ENCODE peak calls at places on chromosomes 7 and 10, in six cellular contexts. F is psoas muscle, X is left ventricle myocardium inferior, L is OCI-LY7, H is Caco-2, W is IMR-90. V is an unnamed sample. For H3K4me1, the result is how much of the 10 kb centered on the place peaks cover.

GRCh38 chr7:150407588-150408392 is 28.7 kb downstream of the ZNF775 start:
- DNase-seq in F (no peak), L (no peak), W (no peak), H (no peak), X (no peak), V (no peak)

GRCh38 chr7:106041140-106041717 is 70.9 kb downstream of the SYPL1 start:
- DNase-seq in H (peak), W (peak), L (peak), X (no peak), F (no peak), V (peak)

GRCh38 chr10:70811881-70812280 is 3.9 kb upstream of the SGPL1 start:
- DNase-seq in W (no peak), F (no peak), L (no peak), H (no peak), X (no peak), V (no peak)

GRCh38 chr7:33669251-33669670 is 236.1 kb upstream of the BMPER start:
- DNase-seq in F (no peak), X (no peak), L (no peak), H (peak), W (no peak), V (no peak)

GRCh38 chr10:123635131-123635530 is 31.0 kb upstream of the GPR26 start:
- DNase-seq in F (no peak), H (no peak), X (no peak), L (no peak), W (no peak), V (no peak)

GRCh38 chr10:123287594-123288247 is 133.5 kb downstream of the BUB3 start:
- DNase-seq in W (peak), H (no peak), L (no peak), X (no peak), F (no peak), V (no peak)

GRCh38 chr7:44978511-44979366 is at the start of gene MYO1G:
- DNase-seq in F (peak), H (no peak), L (peak), W (no peak), X (peak), V (peak)

GRCh38 chr7:91228927-91229326 is 35.3 kb upstream of the FZD1 start:
- DNase-seq in L (no peak), W (peak), F (no peak), X (no peak), H (no peak), V (no peak)

GRCh38 chr10:125217986-125218675 is 57.8 kb upstream of the CTBP2 start:
- DNase-seq in F (no peak), H (no peak), X (no peak), L (no peak), W (peak), V (no peak)

GRCh38 chr10:110032801-110033723 is 25.3 kb downstream of the ADD3 start:
- DNase-seq in L (no peak), H (no peak), F (no peak), W (no peak), X (no peak), V (no peak)

GRCh38 chr10:36493511-36493880 is 631.9 kb upstream of the ANKRD30A start:
- DNase-seq in W (peak), X (no peak), F (no peak), H (no peak), L (no peak), V (no peak)

GRCh38 chr7:116583653-116584052 is 58.8 kb downstream of the CAV1 start:
- DNase-seq in F (no peak), L (peak), X (no peak), W (no peak), H (no peak), V (no peak)

GRCh38 chr10:112394475-112394875 is 20.6 kb downstream of the ACSL5 start:
- DNase-seq in F (no peak), W (no peak), H (peak), L (no peak), X (no peak), V (no peak)

GRCh38 chr10:52308251-52309031 is 5.6 kb upstream of the DKK1 start:
- DNase-seq in X (peak), F (peak), L (peak), H (peak), W (peak), V (no peak)

GRCh38 chr7:123682690-123683089 is 27.0 kb downstream of the LMOD2 start:
- DNase-seq in W (peak), H (peak), F (no peak), X (no peak), L (peak), V (peak)

GRCh38 chr10:132485391-132485790 is 52.2 kb upstream of the INPP5A start:
- DNase-seq in H (no peak), L (no peak), W (no peak), F (no peak), X (no peak), V (no peak)

GRCh38 chr10:127997937-127998336 is 91.0 kb downstream of the PTPRE start:
- DNase-seq in F (no peak), L (no peak), W (no peak), X (no peak), H (no peak), V (no peak)

GRCh38 chr10:71850745-71851629 is at the start of gene PSAP:
- DNase-seq in X (peak), W (peak), F (peak), H (peak), L (peak), V (peak)

GRCh38 chr7:4806983-4807625 is 31.7 kb downstream of the AP5Z1 start:
- DNase-seq in W (no peak), F (no peak), X (no peak), L (no peak), H (no peak), V (no peak)
- H3K4me1 ChIP-seq in W (under half), F (under half), X (under half), L (under half), H (under half), V (under half)

GRCh38 chr10:48236199-48236621 is 38.3 kb downstream of the FRMPD2 start:
- DNase-seq in X (no peak), F (no peak), H (no peak), L (no peak), W (no peak), V (no peak)

GRCh38 chr10:48234295-48234694 is 40.2 kb downstream of the FRMPD2 start:
- DNase-seq in F (no peak), W (no peak), X (no peak), L (no peak), H (no peak), V (no peak)

GRCh38 chr10:48237225-48237855 is 37.2 kb downstream of the FRMPD2 start:
- DNase-seq in X (no peak), W (no peak), L (no peak), F (no peak), H (no peak), V (no peak)

GRCh38 chr10:48234807-48235206 is 39.7 kb downstream of the FRMPD2 start:
- DNase-seq in H (no peak), L (no peak), W (no peak), X (no peak), F (no peak), V (no peak)

GRCh38 chr10:48235501-48235900 is 39.0 kb downstream of the FRMPD2 start:
- DNase-seq in X (no peak), L (no peak), W (no peak), F (no peak), H (no peak), V (no peak)
- H3K4me1 ChIP-seq in X (under half), L (under half), W (under half), F (under half), H (under half), V (under half)

GRCh38 chr10:106053031-106053430 is 1111.5 kb downstream of the SORCS1 start:
- DNase-seq in H (no peak), W (no peak), X (no peak), L (no peak), F (no peak), V (no peak)
- H3K4me1 ChIP-seq in H (under half), W (under half), X (under half), L (under half), F (under half), V (under half)

GRCh38 chr10:43042503-43043341 is 34.1 kb upstream of the RET start:
- DNase-seq in H (no peak), X (no peak), F (no peak), W (no peak), L (no peak), V (no peak)

GRCh38 chr10:43041422-43042342 is 35.2 kb upstream of the RET start:
- DNase-seq in W (no peak), X (peak), L (no peak), H (no peak), F (no peak), V (no peak)

GRCh38 chr10:43038783-43039628 is 37.9 kb upstream of the RET start:
- DNase-seq in L (no peak), X (no peak), F (no peak), H (no peak), W (no peak), V (no peak)

GRCh38 chr10:43039629-43040481 is 37.0 kb upstream of the RET start:
- DNase-seq in F (no peak), X (no peak), L (no peak), W (no peak), H (no peak), V (no peak)

GRCh38 chr10:43040482-43041256 is 36.2 kb upstream of the RET start:
- DNase-seq in X (no peak), H (no peak), L (no peak), W (no peak), F (no peak), V (no peak)
- H3K4me1 ChIP-seq in X (under half), H (under half), L (under half), W (under half), F (under half), V (under half)

V was measured in naive thymus-derived CD4-positive, alpha-beta T cell.